ENCODE peak calls at places on chromosomes 3 and 15, in eight cellular contexts. K, I, V, C, H, Q, G and B are unnamed samples.

GRCh38 chr3:111976254-111976653 is 2.6 kb upstream of the ABHD10 start:
- DNase-seq in V (no peak), C (no peak), H (no peak), G (no peak), Q (no peak), I (no peak), K (no peak), B (no peak)

GRCh38 chr3:45715945-45716344 is 26.7 kb downstream of the SACM1L start:
- DNase-seq in G (no peak), H (no peak), C (no peak), Q (no peak), I (no peak), K (no peak), V (no peak), B (no peak)

GRCh38 chr3:195873971-195874370 is 34.4 kb downstream of the TNK2 start:
- DNase-seq in K (no peak), V (no peak), I (no peak), C (peak), H (no peak), G (no peak), Q (peak), B (no peak)

GRCh38 chr3:129622418-129622872 is 16.0 kb upstream of the PLXND1 start:
- DNase-seq in G (no peak), Q (no peak), I (peak), H (no peak), V (no peak), K (no peak), C (no peak), B (no peak)

GRCh38 chr3:122986790-122987189 is 40.8 kb downstream of the SEMA5B start:
- DNase-seq in I (no peak), C (no peak), K (no peak), Q (no peak), H (no peak), V (no peak), G (no peak), B (no peak)

GRCh38 chr15:63505842-63506222 is 1.4 kb downstream of the USP3 start:
- DNase-seq in V (no peak), H (no peak), C (no peak), G (no peak), I (no peak), Q (no peak), K (no peak), B (no peak)

GRCh38 chr15:39142500-39142899 is 438.4 kb upstream of the THBS1 start:
- DNase-seq in H (no peak), G (no peak), Q (no peak), K (no peak), V (no peak), I (no peak), C (no peak), B (no peak)

GRCh38 chr3:186280737-186281136 is 81.3 kb downstream of the DGKG start:
- DNase-seq in G (no peak), C (no peak), K (no peak), V (no peak), I (no peak), Q (no peak), H (no peak), B (no peak)

GRCh38 chr3:61680617-61681016 is 119.2 kb downstream of the PTPRG start:
- DNase-seq in K (no peak), V (no peak), Q (no peak), I (no peak), G (no peak), C (no peak), H (no peak), B (no peak)

GRCh38 chr3:16305121-16305541 is 40.1 kb downstream of the OXNAD1 start:
- DNase-seq in C (no peak), V (no peak), H (no peak), I (no peak), G (no peak), K (no peak), Q (no peak), B (no peak)

GRCh38 chr3:175146258-175146657 is 287.1 kb downstream of the NAALADL2 start:
- DNase-seq in I (no peak), K (no peak), H (no peak), V (no peak), C (peak), G (peak), Q (peak), B (no peak)

GRCh38 chr15:101320501-101321052 is 25.5 kb upstream of the SNRPA1 start:
- DNase-seq in K (peak), I (no peak), G (peak), Q (no peak), H (no peak), C (no peak), V (peak), B (no peak)

GRCh38 chr3:128266453-128266852 is 113.2 kb downstream of the EEFSEC start:
- DNase-seq in Q (no peak), G (peak), I (no peak), C (no peak), K (no peak), H (no peak), V (no peak), B (no peak)

GRCh38 chr15:33871911-33872760 is 96.2 kb upstream of the CHRM5 start:
- DNase-seq in Q (peak), C (no peak), G (peak), V (no peak), H (no peak), I (no peak), K (peak), B (no peak)

GRCh38 chr3:64150527-64151238 is 74.6 kb downstream of the PRICKLE2 start:
- DNase-seq in K (peak), H (no peak), I (peak), C (peak), V (no peak), G (peak), Q (peak), B (peak)

GRCh38 chr3:46495901-46496456 is 1.8 kb upstream of the RTP3 start:
- DNase-seq in C (peak), Q (peak), V (no peak), I (no peak), H (no peak), G (no peak), K (no peak), B (no peak)

GRCh38 chr15:31399544-31400171 is 73.0 kb downstream of the KLF13 start:
- DNase-seq in C (peak), K (no peak), H (no peak), G (peak), Q (no peak), V (no peak), I (peak), B (no peak)

GRCh38 chr15:89662893-89663673 is 7.8 kb upstream of the KIF7 start:
- DNase-seq in H (no peak), G (peak), V (no peak), I (peak), K (peak), Q (peak), C (peak), B (no peak)

GRCh38 chr3:43790060-43790459 is 99.3 kb downstream of the ABHD5 start:
- DNase-seq in K (no peak), Q (no peak), H (no peak), I (no peak), C (no peak), V (no peak), G (no peak), B (no peak)

GRCh38 chr15:77028451-77029165 is 33.7 kb downstream of the PSTPIP1 start:
- DNase-seq in H (no peak), G (no peak), C (no peak), Q (no peak), K (no peak), V (no peak), I (no peak), B (no peak)

GRCh38 chr3:55729546-55729945 is 242.4 kb upstream of the WNT5A start:
- DNase-seq in I (no peak), H (no peak), G (no peak), C (no peak), V (no peak), K (no peak), Q (no peak), B (no peak)

GRCh38 chr3:33717616-33717865 is 513 bp downstream of the CLASP2 start:
- DNase-seq in I (peak), Q (no peak), V (peak), K (peak), G (peak), C (peak), H (no peak), B (peak)

GRCh38 chr3:69671082-69671952 is 67.9 kb upstream of the MITF start:
- DNase-seq in V (peak), I (no peak), K (no peak), H (no peak), C (peak), G (peak), Q (peak), B (no peak)

GRCh38 chr3:40972350-40972749 is 227.0 kb upstream of the CTNNB1 start:
- DNase-seq in V (no peak), G (no peak), H (no peak), K (no peak), Q (no peak), C (no peak), I (no peak), B (no peak)

GRCh38 chr3:40973141-40973540 is 226.2 kb upstream of the CTNNB1 start:
- DNase-seq in H (no peak), I (no peak), V (no peak), Q (no peak), K (no peak), C (no peak), G (no peak), B (no peak)

GRCh38 chr3:40970067-40970466 is 229.2 kb upstream of the CTNNB1 start:
- DNase-seq in C (no peak), V (no peak), G (no peak), H (no peak), K (no peak), I (no peak), Q (peak), B (no peak)

GRCh38 chr3:40969341-40969740 is 230.0 kb upstream of the CTNNB1 start:
- DNase-seq in K (no peak), Q (no peak), V (no peak), I (no peak), G (no peak), H (no peak), C (no peak), B (no peak)

DNA sequence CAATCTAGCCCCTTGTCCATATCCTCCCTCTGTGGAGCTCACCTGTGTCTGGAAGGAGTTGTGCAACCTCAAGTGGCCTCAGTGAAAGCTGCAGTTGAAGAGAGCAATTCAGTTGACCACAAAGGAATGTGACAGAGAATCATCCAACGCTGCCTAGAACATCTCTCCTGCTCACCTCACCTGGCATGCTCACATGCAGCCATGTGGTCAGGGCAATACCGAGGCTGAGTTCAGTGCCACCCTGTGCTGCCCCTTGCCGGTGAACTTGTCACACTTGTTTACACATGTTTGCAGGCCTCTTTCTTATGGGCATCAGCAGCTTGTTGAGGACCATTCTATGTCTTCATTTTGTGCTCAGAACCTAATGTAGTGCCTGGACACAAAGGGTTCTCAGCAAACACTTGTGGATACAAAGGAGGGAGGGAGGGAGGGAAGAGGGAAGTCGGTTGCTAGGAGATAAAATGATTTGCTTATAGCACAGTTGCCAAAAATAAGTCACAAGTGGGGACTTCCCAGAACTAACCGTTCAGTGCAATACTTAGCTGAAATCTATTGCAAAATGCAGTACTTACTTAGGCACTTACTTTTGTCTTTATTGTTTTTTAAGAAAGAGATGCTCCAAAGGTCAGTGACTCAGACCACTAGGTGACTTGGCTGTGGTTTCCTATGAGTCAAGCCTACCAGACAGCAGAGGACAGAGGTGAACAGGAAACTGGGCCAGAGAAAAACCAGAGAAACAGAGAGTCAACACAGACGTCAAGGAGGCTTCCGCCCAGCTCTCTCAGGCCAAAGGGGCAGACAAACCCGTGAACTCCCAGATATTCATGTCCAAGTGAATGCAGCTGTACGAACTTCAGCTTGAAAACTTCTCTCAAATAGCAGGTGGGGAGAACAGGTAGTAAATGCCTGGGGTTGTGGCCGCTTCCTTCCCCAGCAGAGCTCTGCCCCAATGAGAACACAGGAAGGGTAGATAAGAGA is 227.8 kb upstream of the CTNNB1 start:
- DNase-seq in C (peak), G (peak), H (no peak), K (peak), I (peak), V (no peak), Q (peak), B (peak)
- TF ChIP-seq CTCF in C (peak), G (no peak), H (no peak), K (no peak), I (no peak), V (no peak), Q (peak), B (no peak)

GRCh38 chr3:52707585-52707984 is 1.7 kb downstream of the SPCS1 start:
- DNase-seq in V (no peak), Q (no peak), H (no peak), G (no peak), I (no peak), K (no peak), C (no peak), B (no peak)
- H3K4me3 ChIP-seq in V (no peak), Q (peak), H (peak), G (no peak), I (no peak), K (peak), C (no peak), B (no peak)

GRCh38 chr3:119681279-119681678 is 4.1 kb upstream of the COX17 start:
- DNase-seq in C (peak), G (peak), V (no peak), H (no peak), I (no peak), K (no peak), Q (peak), B (no peak)
- TF ChIP-seq CTCF in C (peak), G (peak), V (peak), H (peak), I (no peak), K (peak), Q (peak), B (peak)

GRCh38 chr15:41895491-41895890 is 1.6 kb upstream of the SPTBN5 start:
- DNase-seq in H (no peak), G (no peak), C (no peak), I (no peak), Q (no peak), V (no peak), K (no peak), B (no peak)
- H3K4me3 ChIP-seq in H (no peak), G (no peak), C (no peak), I (no peak), Q (no peak), V (no peak), K (no peak), B (no peak)

GRCh38 chr3:192915306-192915705 is 2.4 kb downstream of the MB21D2 start:
- DNase-seq in V (no peak), Q (peak), K (no peak), I (no peak), C (peak), H (no peak), G (peak), B (no peak)
- TF ChIP-seq CTCF in V (no peak), Q (peak), K (no peak), I (no peak), C (peak), H (no peak), G (peak), B (peak)